ENCODE peak calls at places on chromosomes 11 and 22, in seven cellular contexts. V is AG04450, A is breast epithelium, Z is uterus, W is SJSA1, T is pancreas, K is OCI-LY7. L is an unnamed sample.

GRCh38 chr11:34053161-34053686 is 1.7 kb downstream of the CAPRIN1 start:
- DNase-seq in V (peak; percentile 46), A (peak; percentile 55), Z (peak; percentile 46), W (peak; percentile 77), T (peak; percentile 47), K (peak; percentile 82), L (peak; percentile 45)

GRCh38 chr11:132941024-132941646 is 591.2 kb downstream of the OPCML start:
- DNase-seq in V (peak; percentile 15), A (no peak), Z (no peak), W (no peak), T (peak; percentile 21), K (peak; percentile 17), L (no peak)

GRCh38 chr22:45101828-45102227 is 61.9 kb upstream of the NUP50 start:
- DNase-seq in V (no peak), A (no peak), Z (peak; percentile 31), W (no peak), T (peak; percentile 31), K (peak; percentile 77), L (no peak)

GRCh38 chr11:41486436-41486835 is 27.0 kb upstream of the LRRC4C start:
- DNase-seq in V (no peak), A (no peak), Z (no peak), W (no peak), T (no peak), K (no peak), L (no peak)

GRCh38 chr11:66069715-66070603 is at the start of gene PACS1:
- DNase-seq in V (peak; percentile 56), A (peak; percentile 52), Z (peak; percentile 79), W (peak; percentile 95), T (peak; percentile 67), K (peak; percentile 78), L (peak; percentile 72)

GRCh38 chr22:28021998-28022660 is 103.1 kb upstream of the PITPNB start:
- DNase-seq in V (no peak), A (peak; percentile 16), Z (peak; percentile 10), W (peak; percentile 27), T (peak; percentile 6), K (no peak), L (no peak)

GRCh38 chr11:66856496-66857233 is at the start of gene LRFN4:
- DNase-seq in V (no peak), A (no peak), Z (peak; percentile 47), W (peak; percentile 85), T (no peak), K (peak; percentile 68), L (peak; percentile 46)

GRCh38 chr11:77107950-77108349 is 5.3 kb downstream of the OMP start:
- DNase-seq in V (peak; percentile 52), A (no peak), Z (peak; percentile 65), W (peak; percentile 83), T (peak; percentile 85), K (no peak), L (no peak)

GRCh38 chr11:35615911-35616900 is 2.1 kb upstream of the FJX1 start:
- DNase-seq in V (no peak), A (no peak), Z (no peak), W (no peak), T (no peak), K (peak; percentile 58), L (no peak)

GRCh38 chr11:27191061-27191460 is 150.4 kb downstream of the BBOX1 start:
- DNase-seq in V (no peak), A (no peak), Z (no peak), W (no peak), T (no peak), K (no peak), L (no peak)

GRCh38 chr22:47065756-47066615 is 303.5 kb downstream of the TBC1D22A start:
- DNase-seq in V (no peak), A (no peak), Z (no peak), W (no peak), T (peak; percentile 73), K (no peak), L (no peak)

GRCh38 chr11:83037877-83038276 is 33.8 kb downstream of the RAB30 start:
- DNase-seq in V (no peak), A (no peak), Z (no peak), W (no peak), T (no peak), K (no peak), L (no peak)

GRCh38 chr22:20400606-20401375 is 6.8 kb downstream of the ZNF74 start:
- DNase-seq in V (no peak), A (no peak), Z (no peak), W (no peak), T (no peak), K (no peak), L (no peak)

GRCh38 chr22:30044369-30044768 is 35.9 kb upstream of the HORMAD2 start:
- DNase-seq in V (peak; percentile 78), A (peak; percentile 53), Z (no peak), W (peak; percentile 17), T (peak; percentile 67), K (no peak), L (no peak)

GRCh38 chr22:46076651-46077339 is 73.5 kb upstream of the PPARA start:
- DNase-seq in V (no peak), A (peak; percentile 73), Z (peak; percentile 55), W (peak; percentile 87), T (no peak), K (no peak), L (no peak)

GRCh38 chr22:38981005-38981658 is 1.0 kb upstream of the APOBEC3B start:
- DNase-seq in V (no peak), A (no peak), Z (peak; percentile 60), W (no peak), T (peak; percentile 65), K (peak; percentile 26), L (no peak)

GRCh38 chr11:14860511-14860910 is 31.5 kb downstream of the CYP2R1 start:
- DNase-seq in V (no peak), A (no peak), Z (no peak), W (no peak), T (no peak), K (no peak), L (no peak)

GRCh38 chr22:45779351-45779750 is 107.7 kb downstream of the ATXN10 start:
- DNase-seq in V (no peak), A (no peak), Z (no peak), W (no peak), T (no peak), K (no peak), L (no peak)

GRCh38 chr22:20276468-20276867 is 8.3 kb upstream of the RTN4R start:
- DNase-seq in V (no peak), A (no peak), Z (no peak), W (no peak), T (no peak), K (no peak), L (no peak)

GRCh38 chr11:85988780-85989179 is 80.1 kb downstream of the PICALM start:
- DNase-seq in V (no peak), A (no peak), Z (no peak), W (no peak), T (no peak), K (no peak), L (no peak)

GRCh38 chr22:49263101-49263500 is 564.6 kb downstream of the BRD1 start:
- DNase-seq in V (no peak), A (no peak), Z (no peak), W (peak; percentile 20), T (no peak), K (no peak), L (no peak)

GRCh38 chr11:130648601-130649000 is 200.2 kb downstream of the ADAMTS15 start:
- DNase-seq in V (no peak), A (no peak), Z (peak; percentile 77), W (no peak), T (no peak), K (no peak), L (no peak)

GRCh38 chr11:119029340-119030028 is 1.2 kb downstream of the SLC37A4 start:
- DNase-seq in V (no peak), A (no peak), Z (no peak), W (no peak), T (peak; percentile 80), K (no peak), L (no peak)

GRCh38 chr11:119029069-119029339 is 1.7 kb downstream of the SLC37A4 start:
- DNase-seq in V (no peak), A (no peak), Z (no peak), W (no peak), T (no peak), K (no peak), L (no peak)

GRCh38 chr11:119030029-119030328 is 698 bp downstream of the SLC37A4 start:
- DNase-seq in V (no peak), A (no peak), Z (no peak), W (no peak), T (no peak), K (no peak), L (no peak)

GRCh38 chr11:119031912-119032280 is 1.2 kb upstream of the SLC37A4 start:
- DNase-seq in V (no peak), A (no peak), Z (no peak), W (no peak), T (no peak), K (no peak), L (no peak)

GRCh38 chr11:119030329-119031047 is at the start of gene SLC37A4:
- DNase-seq in V (peak; percentile 91), A (peak; percentile 98), Z (peak; percentile 97), W (peak; percentile 93), T (peak; percentile 99), K (peak; percentile 99), L (peak; percentile 100)
- H3K27ac ChIP-seq in V (no peak within 1 kb of the TSS), A (peak within 1 kb of the TSS; percentile 90), Z (peak within 1 kb of the TSS; percentile 67), W (no peak within 1 kb of the TSS), T (peak within 1 kb of the TSS; percentile 86), K (peak within 1 kb of the TSS; percentile 4), L (peak within 1 kb of the TSS; percentile 74)

DNA sequence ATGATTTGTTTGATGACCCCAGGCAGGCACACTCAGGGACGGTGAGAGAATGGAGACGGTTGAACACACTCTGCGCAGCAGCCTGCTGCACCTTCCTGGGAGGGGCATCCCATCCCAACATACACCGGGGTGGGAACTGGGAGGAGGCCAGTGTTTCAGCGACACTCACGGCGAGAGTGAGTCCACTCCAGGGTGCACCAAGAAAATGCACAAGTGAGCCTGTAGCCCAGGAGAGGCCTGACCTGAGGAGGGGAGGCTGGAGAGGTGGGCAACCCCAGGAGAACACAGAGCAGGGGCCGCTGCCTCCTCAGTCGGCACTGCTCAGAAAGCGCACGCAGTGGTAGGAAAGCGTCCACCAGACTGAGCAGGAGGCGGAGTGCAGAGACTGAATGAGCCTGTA is 54.5 kb downstream of the IGF2 start:
- DNase-seq in V (no peak), A (peak; percentile 7), Z (no peak), W (no peak), T (peak; percentile 4), K (no peak), L (no peak)
- H3K27ac ChIP-seq in V (no peak overlapping the region), A (no peak overlapping the region), Z (no peak overlapping the region), W (no peak overlapping the region), T (no peak overlapping the region), K (no peak overlapping the region), L (no peak overlapping the region)

GRCh38 chr11:46574656-46575055 is 19.2 kb downstream of the AMBRA1 start:
- DNase-seq in V (no peak), A (no peak), Z (no peak), W (no peak), T (no peak), K (no peak), L (no peak)
- H3K27ac ChIP-seq in V (no peak overlapping the region), A (no peak overlapping the region), Z (no peak overlapping the region), W (no peak overlapping the region), T (no peak overlapping the region), K (no peak overlapping the region), L (no peak overlapping the region)

DNA sequence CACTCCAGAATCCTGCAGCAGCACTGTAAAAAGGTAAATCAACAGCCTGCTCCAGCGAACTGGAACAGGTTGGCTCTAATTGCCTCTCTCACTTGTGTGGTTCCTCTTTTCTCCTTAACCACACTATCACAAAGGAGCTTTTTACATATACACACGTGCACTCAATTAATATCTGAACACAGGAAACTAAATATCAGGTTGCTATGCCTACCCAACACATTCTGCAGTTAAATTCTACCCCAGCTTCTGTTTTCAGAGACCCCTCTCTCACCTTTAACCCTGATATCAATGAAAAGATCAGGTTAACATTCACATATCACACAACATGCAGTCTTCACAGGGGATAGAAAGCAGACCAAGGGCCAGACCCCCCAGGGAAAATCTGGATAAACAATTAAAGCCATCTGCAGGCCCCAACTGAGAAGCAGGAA is 10.9 kb downstream of the RBFOX2 start:
- DNase-seq in V (no peak), A (no peak), Z (no peak), W (no peak), T (no peak), K (peak; percentile 97), L (no peak)
- H3K27ac ChIP-seq in V (no peak overlapping the region), A (no peak overlapping the region), Z (no peak overlapping the region), W (no peak overlapping the region), T (no peak overlapping the region), K (peak overlapping the region; percentile 98), L (no peak overlapping the region)